ENCODE peak calls at places on chromosomes 1 and 21, in seven cellular contexts. O is tibial nerve, C is lower lobe of right lung, Z is left ventricle myocardium inferior, N is K562, S is tibial artery, D is IMR-90. V is an unnamed sample.

GRCh38 chr1:116201921-116202320 is 90.7 kb downstream of the MAB21L3 start:
- DNase-seq in O (no peak), C (no peak), Z (no peak), N (no peak), S (no peak), D (no peak), V (no peak)

GRCh38 chr1:67850611-67851075 is 17.4 kb upstream of the GNG12 start:
- DNase-seq in O (peak; percentile 52), C (peak; percentile 74), Z (peak; percentile 71), N (peak; percentile 66), S (peak; percentile 90), D (peak; percentile 92), V (no peak)

GRCh38 chr1:117646007-117646913 is 40.4 kb downstream of the TENT5C start:
- DNase-seq in O (no peak), C (no peak), Z (no peak), N (peak; percentile 42), S (no peak), D (peak; percentile 31), V (no peak)

GRCh38 chr1:2088434-2088833 is 38.2 kb downstream of the PRKCZ start:
- DNase-seq in O (no peak), C (no peak), Z (no peak), N (peak; percentile 38), S (no peak), D (peak; percentile 90), V (no peak)

GRCh38 chr1:173661763-173662162 is 7.9 kb downstream of the ANKRD45 start:
- DNase-seq in O (no peak), C (no peak), Z (no peak), N (no peak), S (no peak), D (no peak), V (no peak)

GRCh38 chr21:20730421-20730820 is 267.8 kb upstream of the NCAM2 start:
- DNase-seq in O (no peak), C (no peak), Z (no peak), N (no peak), S (no peak), D (no peak), V (no peak)

GRCh38 chr1:211334986-211335385 is 8.4 kb downstream of the TRAF5 start:
- DNase-seq in O (no peak), C (no peak), Z (no peak), N (no peak), S (no peak), D (peak; percentile 43), V (no peak)

GRCh38 chr1:172940170-172940855 is 110.4 kb downstream of the TNFSF18 start:
- DNase-seq in O (no peak), C (no peak), Z (no peak), N (no peak), S (no peak), D (peak; percentile 90), V (no peak)

GRCh38 chr1:172041689-172042088 is 200.4 kb downstream of the DNM3 start:
- DNase-seq in O (no peak), C (no peak), Z (no peak), N (no peak), S (no peak), D (peak; percentile 30), V (no peak)

GRCh38 chr1:99645699-99646531 is at the start of gene PALMD:
- DNase-seq in O (no peak), C (peak; percentile 49), Z (peak; percentile 50), N (peak; percentile 68), S (no peak), D (peak; percentile 15), V (peak; percentile 61)

DNA sequence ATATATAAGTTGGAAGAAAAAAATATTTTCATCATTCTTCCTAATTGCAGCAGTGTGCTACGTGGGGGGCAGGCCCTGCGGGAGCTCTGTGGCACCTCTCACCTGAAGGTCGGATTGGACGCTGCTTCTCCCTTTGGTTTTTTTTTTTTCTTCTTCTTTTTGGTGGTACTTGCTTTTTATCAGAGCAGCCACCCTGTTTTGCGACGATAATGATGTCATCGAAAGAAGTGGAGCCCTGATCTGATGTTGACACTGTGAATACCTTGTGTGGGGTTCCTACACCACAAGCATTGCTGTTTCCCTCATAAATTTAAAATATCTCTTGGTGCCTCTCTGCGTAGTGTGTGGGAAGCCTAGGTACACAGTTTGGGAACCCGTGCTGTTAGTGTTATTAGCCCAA is 5.5 kb downstream of the TRAPPC10 start:
- DNase-seq in O (no peak), C (no peak), Z (no peak), N (peak; percentile 89), S (no peak), D (no peak), V (no peak)
- H3K27me3 ChIP-seq in O (no peaks in the 10 kb centered on the region), C (no peaks in the 10 kb centered on the region), Z (no peaks in the 10 kb centered on the region), N (no peaks in the 10 kb centered on the region), S (no peaks in the 10 kb centered on the region), D (no peaks in the 10 kb centered on the region), V (no peaks in the 10 kb centered on the region)

GRCh38 chr1:57061369-57061768 is 95.6 kb upstream of the C8B start:
- DNase-seq in O (no peak), C (no peak), Z (no peak), N (peak; percentile 4), S (no peak), D (peak; percentile 10), V (peak; percentile 43)
- TF ChIP-seq CTCF in O (no peak), C (no peak), Z (no peak), N (no peak), S (no peak), D (no peak), V (peak; percentile 33)

GRCh38 chr1:226404063-226404903 is 3.6 kb downstream of the PARP1 start:
- DNase-seq in O (no peak), C (no peak), Z (no peak), N (no peak), S (no peak), D (peak; percentile 68), V (no peak)
- H3K4me3 ChIP-seq in O (no peak overlapping the region), C (no peak overlapping the region), Z (peak overlapping the region; percentile 94), N (no peak overlapping the region), S (no peak overlapping the region), D (no peak overlapping the region), V (no peak overlapping the region)

DNA sequence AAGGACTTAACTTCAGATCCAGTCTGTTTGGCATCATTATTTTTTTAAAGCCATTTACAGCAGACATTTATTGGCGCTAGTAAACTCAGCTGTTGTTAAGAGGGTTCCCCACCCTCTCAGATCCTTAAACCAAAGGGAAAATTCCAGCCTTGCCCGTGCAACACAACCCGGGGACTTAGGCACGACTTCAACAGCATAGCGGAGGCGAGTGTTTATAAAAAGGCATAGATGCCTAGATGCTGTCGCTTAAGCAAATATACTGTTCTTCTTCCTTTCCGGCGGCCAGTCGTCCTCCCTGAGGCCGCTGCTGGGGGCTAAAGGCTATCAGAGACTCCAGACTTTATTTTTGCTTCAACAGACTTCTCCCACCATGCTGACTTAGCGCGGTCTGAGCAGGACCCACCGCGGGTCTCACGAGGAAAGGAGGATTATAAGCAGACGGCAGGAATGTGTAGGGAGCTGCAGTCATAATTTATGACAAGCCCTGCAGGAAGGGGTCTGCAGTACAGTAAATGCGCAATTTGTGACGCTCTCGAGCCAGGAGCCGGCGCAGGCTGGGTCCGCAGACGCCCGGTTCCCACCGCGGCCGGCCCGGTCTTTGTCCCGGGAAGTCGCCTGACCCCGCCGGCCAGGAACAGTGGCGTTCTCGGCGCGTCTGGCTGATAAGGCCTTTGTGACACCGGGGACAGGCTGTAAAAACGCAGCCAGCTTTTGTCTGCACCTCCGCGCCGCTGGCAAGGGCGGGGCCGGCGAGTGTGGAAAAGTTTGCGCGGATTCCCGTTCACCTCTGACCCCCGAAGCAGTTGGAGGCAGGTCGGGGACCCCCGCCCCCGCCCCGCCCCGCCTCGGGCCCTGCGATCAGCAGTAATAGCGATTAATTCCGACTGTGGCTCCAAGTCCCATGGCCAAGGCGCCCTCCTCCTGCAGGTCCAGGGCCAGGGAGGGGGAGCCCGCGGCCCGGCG is 61.2 kb upstream of the ARHGEF16 start:
- DNase-seq in O (no peak), C (no peak), Z (peak; percentile 71), N (no peak), S (peak; percentile 86), D (peak; percentile 12), V (no peak)
- H3K27me3 ChIP-seq in O (no peaks in the 10 kb centered on the region), C (peaks cover 65% of the 10 kb centered on the region), Z (peaks cover 81% of the 10 kb centered on the region), N (peaks cover 79% of the 10 kb centered on the region), S (no peaks in the 10 kb centered on the region), D (peaks cover 67% of the 10 kb centered on the region), V (no peaks in the 10 kb centered on the region)

GRCh38 chr1:4323309-4323708 is 331.1 kb upstream of the AJAP1 start:
- DNase-seq in O (no peak), C (no peak), Z (no peak), N (no peak), S (no peak), D (no peak), V (no peak)
- TF ChIP-seq CTCF in O (no peak), C (no peak), Z (no peak), N (no peak), S (no peak), D (no peak), V (no peak)

GRCh38 chr1:91725961-91726704 is 159.8 kb downstream of the TGFBR3 start:
- DNase-seq in O (no peak), C (no peak), Z (no peak), N (no peak), S (peak; percentile 71), D (peak; percentile 97), V (no peak)
- H3K4me3 ChIP-seq in O (no peak overlapping the region), C (no peak overlapping the region), Z (no peak overlapping the region), N (no peak overlapping the region), S (no peak overlapping the region), D (no peak overlapping the region), V (no peak overlapping the region)

GRCh38 chr1:243917863-243918565 is 68.0 kb upstream of the AKT3 start:
- DNase-seq in O (no peak), C (no peak), Z (peak; percentile 15), N (no peak), S (no peak), D (peak; percentile 48), V (no peak)
- H3K27me3 ChIP-seq in O (no peaks in the 10 kb centered on the region), C (peaks cover 16% of the 10 kb centered on the region), Z (peaks cover 68% of the 10 kb centered on the region), N (peaks cover 15% of the 10 kb centered on the region), S (no peaks in the 10 kb centered on the region), D (no peaks in the 10 kb centered on the region), V (no peaks in the 10 kb centered on the region)